ENCODE peak calls at places on chromosomes 7 and 10, in five cellular contexts. One of them, this sample, is unnamed.

GRCh38 chr7:6650521-6651011 is 13.4 kb downstream of the ZNF316 start:
- DNase-seq in GM23338: no peak
- DNase-seq in WTC11: no peak
- DNase-seq in H1: no peak
- DNase-seq in GM12878: no peak
- DNase-seq in this sample: no peak

GRCh38 chr10:80472234-80473095 is 18.4 kb downstream of the TSPAN14 start:
- DNase-seq in GM23338: no peak
- DNase-seq in WTC11: no peak
- DNase-seq in H1: no peak
- DNase-seq in GM12878: peak; percentile 92
- DNase-seq in this sample: no peak

GRCh38 chr10:98019784-98020183 is 10.6 kb downstream of the CRTAC1 start:
- DNase-seq in GM23338: no peak
- DNase-seq in WTC11: no peak
- DNase-seq in H1: no peak
- DNase-seq in GM12878: no peak
- DNase-seq in this sample: no peak

GRCh38 chr7:83652481-83652880 is 3.5 kb upstream of the SEMA3E start:
- DNase-seq in GM23338: no peak
- DNase-seq in WTC11: no peak
- DNase-seq in H1: no peak
- DNase-seq in GM12878: no peak
- DNase-seq in this sample: no peak

GRCh38 chr7:106260136-106260561 is 24.6 kb downstream of the NAMPT start:
- DNase-seq in GM23338: no peak
- DNase-seq in WTC11: no peak
- DNase-seq in H1: no peak
- DNase-seq in GM12878: no peak
- DNase-seq in this sample: no peak

GRCh38 chr10:129849452-129849750 is 114.7 kb downstream of the EBF3 start:
- DNase-seq in GM23338: no peak
- DNase-seq in WTC11: no peak
- DNase-seq in H1: no peak
- DNase-seq in GM12878: no peak
- DNase-seq in this sample: no peak

GRCh38 chr10:32972929-32973328 is 14.9 kb upstream of the ITGB1 start:
- DNase-seq in GM23338: no peak
- DNase-seq in WTC11: no peak
- DNase-seq in H1: no peak
- DNase-seq in GM12878: no peak
- DNase-seq in this sample: no peak

GRCh38 chr10:49272251-49273081 is 26.5 kb upstream of the C10orf71 start:
- DNase-seq in GM23338: no peak
- DNase-seq in WTC11: no peak
- DNase-seq in H1: peak; percentile 30
- DNase-seq in GM12878: no peak
- DNase-seq in this sample: no peak

GRCh38 chr7:36723951-36724664 is at the start of gene AOAH:
- DNase-seq in GM23338: no peak
- DNase-seq in WTC11: no peak
- DNase-seq in H1: no peak
- DNase-seq in GM12878: no peak
- DNase-seq in this sample: no peak

GRCh38 chr10:86699541-86699940 is 31.2 kb downstream of the LDB3 start:
- DNase-seq in GM23338: no peak
- DNase-seq in WTC11: no peak
- DNase-seq in H1: no peak
- DNase-seq in GM12878: no peak
- DNase-seq in this sample: no peak

GRCh38 chr10:72186633-72187330 is 29.0 kb upstream of the ANAPC16 start:
- DNase-seq in GM23338: no peak
- DNase-seq in WTC11: no peak
- DNase-seq in H1: no peak
- DNase-seq in GM12878: no peak
- DNase-seq in this sample: no peak

GRCh38 chr7:103124429-103124979 is 24.4 kb downstream of the NAPEPLD start:
- DNase-seq in GM23338: no peak
- DNase-seq in WTC11: no peak
- DNase-seq in H1: no peak
- DNase-seq in GM12878: no peak
- DNase-seq in this sample: no peak

GRCh38 chr7:41731486-41732278 is 28.8 kb upstream of the INHBA start:
- DNase-seq in GM23338: no peak
- DNase-seq in WTC11: no peak
- DNase-seq in H1: no peak
- DNase-seq in GM12878: peak; percentile 66
- DNase-seq in this sample: no peak

DNA sequence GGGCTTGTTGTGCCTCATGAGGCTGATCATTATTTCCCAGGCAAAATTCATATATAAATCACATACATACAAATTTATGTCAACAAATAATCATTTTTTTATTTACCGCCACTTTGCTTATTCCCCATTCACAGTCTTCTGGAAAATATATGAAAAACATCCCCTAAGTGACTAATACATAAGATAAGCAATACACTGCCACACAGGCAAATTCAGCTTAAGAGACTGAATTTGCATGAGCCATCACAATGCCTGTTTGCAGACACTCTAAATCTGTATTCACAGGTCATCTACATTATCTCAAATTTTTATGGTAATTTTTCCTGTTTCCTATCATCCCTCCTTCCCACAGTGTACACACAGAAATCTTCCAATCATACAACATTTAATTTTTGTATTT is 13.2 kb downstream of the OSBPL3 start:
- DNase-seq in GM23338: no peak
- DNase-seq in WTC11: no peak
- DNase-seq in H1: no peak
- DNase-seq in GM12878: no peak
- DNase-seq in this sample: no peak
- TF ChIP-seq CREB1 in GM23338: no peak
- TF ChIP-seq CREB1 in WTC11: no peak
- TF ChIP-seq CREB1 in H1: no peak
- TF ChIP-seq CREB1 in GM12878: no peak
- TF ChIP-seq CREB1 in this sample: no peak

GRCh38 chr10:17523246-17523753 is 68.9 kb upstream of the ST8SIA6 start:
- DNase-seq in GM23338: no peak
- DNase-seq in WTC11: no peak
- DNase-seq in H1: no peak
- DNase-seq in GM12878: no peak
- DNase-seq in this sample: no peak
- TF ChIP-seq CREB1 in GM23338: no peak
- TF ChIP-seq CREB1 in WTC11: no peak
- TF ChIP-seq CREB1 in H1: no peak
- TF ChIP-seq CREB1 in GM12878: no peak
- TF ChIP-seq CREB1 in this sample: no peak

GRCh38 chr10:5953676-5954075 is 23.7 kb downstream of the IL15RA start:
- DNase-seq in GM23338: no peak
- DNase-seq in WTC11: no peak
- DNase-seq in H1: no peak
- DNase-seq in GM12878: no peak
- DNase-seq in this sample: no peak

GRCh38 chr10:5952731-5953385 is 24.5 kb downstream of the IL15RA start:
- DNase-seq in GM23338: peak; percentile 40
- DNase-seq in WTC11: no peak
- DNase-seq in H1: no peak
- DNase-seq in GM12878: no peak
- DNase-seq in this sample: no peak

GRCh38 chr10:5948999-5949759 is 28.2 kb downstream of the IL15RA start:
- DNase-seq in GM23338: peak; percentile 86
- DNase-seq in WTC11: peak; percentile 80
- DNase-seq in H1: peak; percentile 80
- DNase-seq in GM12878: no peak
- DNase-seq in this sample: peak; percentile 46

GRCh38 chr10:5951721-5952407 is 25.5 kb downstream of the IL15RA start:
- DNase-seq in GM23338: no peak
- DNase-seq in WTC11: no peak
- DNase-seq in H1: no peak
- DNase-seq in GM12878: no peak
- DNase-seq in this sample: no peak

DNA sequence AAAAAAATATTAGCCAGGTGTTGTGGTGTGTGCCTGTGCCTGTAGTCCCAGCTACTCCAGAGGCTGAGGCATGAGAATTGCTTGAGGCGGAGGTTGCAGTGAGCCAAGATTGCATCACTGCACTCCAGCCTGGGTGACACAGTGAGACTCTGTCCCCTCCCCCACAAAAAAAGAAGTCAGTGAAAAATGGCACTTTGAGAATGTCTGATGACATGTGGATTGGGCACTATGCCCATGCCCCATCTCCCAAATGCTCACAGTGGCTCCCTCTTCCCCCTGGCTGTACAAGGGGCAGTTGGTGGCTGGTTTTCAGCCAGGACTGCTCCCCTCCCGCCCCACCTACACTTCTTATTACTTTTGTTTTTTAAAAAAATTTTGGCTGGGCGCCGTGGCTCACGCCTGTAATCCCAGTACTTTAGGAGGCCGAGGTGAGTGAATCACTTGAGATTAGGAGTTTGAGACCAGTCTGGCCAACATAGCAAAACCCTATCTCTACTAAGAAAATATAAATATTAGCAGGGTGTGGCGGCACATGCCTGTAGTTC is 26.1 kb downstream of the IL15RA start:
- DNase-seq in GM23338: no peak
- DNase-seq in WTC11: no peak
- DNase-seq in H1: no peak
- DNase-seq in GM12878: no peak
- DNase-seq in this sample: no peak
- TF ChIP-seq CREB1 in GM23338: no peak
- TF ChIP-seq CREB1 in WTC11: no peak
- TF ChIP-seq CREB1 in H1: no peak
- TF ChIP-seq CREB1 in GM12878: no peak
- TF ChIP-seq CREB1 in this sample: no peak

DNA sequence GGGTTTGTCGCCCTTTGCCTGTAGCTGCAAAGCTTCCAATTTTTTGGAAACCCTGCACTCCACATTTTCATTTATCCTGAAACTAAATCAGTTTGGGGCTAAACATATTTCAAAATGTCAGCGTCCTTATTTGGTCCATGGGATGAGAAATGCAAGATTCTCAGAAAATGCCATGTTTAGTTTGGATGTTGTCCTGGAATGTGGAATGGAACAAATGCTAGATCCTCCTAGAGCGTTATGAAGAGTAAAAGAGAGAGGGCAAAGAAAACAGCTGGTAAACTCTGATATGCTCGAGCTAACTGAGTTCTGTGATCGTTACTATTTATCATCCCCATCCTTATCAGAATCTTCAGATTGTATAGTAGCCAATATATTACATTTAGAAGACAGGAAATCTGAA is 236.9 kb downstream of the KLF6 start:
- DNase-seq in GM23338: no peak
- DNase-seq in WTC11: no peak
- DNase-seq in H1: no peak
- DNase-seq in GM12878: no peak
- DNase-seq in this sample: no peak
- TF ChIP-seq CREB1 in GM23338: no peak
- TF ChIP-seq CREB1 in WTC11: no peak
- TF ChIP-seq CREB1 in H1: no peak
- TF ChIP-seq CREB1 in GM12878: no peak
- TF ChIP-seq CREB1 in this sample: no peak

DNA sequence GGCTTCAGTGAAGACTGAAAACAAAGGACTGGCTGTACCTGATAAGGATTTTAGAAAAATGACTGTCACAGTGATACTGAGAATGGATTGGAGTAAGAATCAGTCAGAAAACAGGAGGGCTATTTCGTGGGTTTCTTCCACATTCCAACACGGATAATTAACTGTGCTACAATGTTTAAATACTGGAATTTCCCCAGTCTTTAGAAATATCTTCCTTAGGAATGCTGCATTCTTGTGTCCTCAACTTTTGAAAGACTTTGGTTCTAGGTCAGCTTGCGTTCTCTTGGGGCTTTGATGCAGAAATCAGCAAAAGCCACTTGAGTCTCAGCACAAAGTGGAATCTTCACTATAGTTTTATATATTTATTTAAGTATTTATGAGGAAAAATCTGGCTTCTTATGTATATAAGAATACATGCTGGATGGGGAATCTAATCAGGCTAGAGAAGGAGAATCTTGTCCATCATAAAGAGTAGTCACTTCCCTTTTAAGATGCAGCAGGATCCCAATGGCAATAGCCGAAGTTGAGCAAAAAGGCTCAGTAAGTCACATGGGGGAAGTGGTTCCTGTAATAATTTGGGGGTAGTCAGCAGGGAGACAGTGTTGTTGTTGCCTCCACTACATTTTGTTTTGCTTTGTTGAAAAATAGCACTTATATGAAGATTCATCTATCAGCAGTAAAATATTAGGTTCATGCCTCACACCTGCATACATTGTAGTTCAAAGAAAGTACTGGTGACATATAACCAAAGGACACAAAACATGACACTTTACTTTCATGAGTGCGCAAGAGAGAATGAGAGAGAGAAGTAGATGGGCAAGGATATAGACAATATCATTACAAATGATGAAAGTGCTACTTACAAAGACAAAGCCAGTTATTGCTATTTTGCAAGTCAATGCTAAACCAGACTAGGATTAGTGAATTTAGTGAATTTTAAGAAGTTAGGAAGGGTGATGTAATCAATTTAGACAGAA is 85.9 kb downstream of the CH25H start:
- DNase-seq in GM23338: no peak
- DNase-seq in WTC11: no peak
- DNase-seq in H1: no peak
- DNase-seq in GM12878: no peak
- DNase-seq in this sample: no peak
- TF ChIP-seq CREB1 in GM23338: no peak
- TF ChIP-seq CREB1 in WTC11: no peak
- TF ChIP-seq CREB1 in H1: no peak
- TF ChIP-seq CREB1 in GM12878: no peak
- TF ChIP-seq CREB1 in this sample: no peak

DNA sequence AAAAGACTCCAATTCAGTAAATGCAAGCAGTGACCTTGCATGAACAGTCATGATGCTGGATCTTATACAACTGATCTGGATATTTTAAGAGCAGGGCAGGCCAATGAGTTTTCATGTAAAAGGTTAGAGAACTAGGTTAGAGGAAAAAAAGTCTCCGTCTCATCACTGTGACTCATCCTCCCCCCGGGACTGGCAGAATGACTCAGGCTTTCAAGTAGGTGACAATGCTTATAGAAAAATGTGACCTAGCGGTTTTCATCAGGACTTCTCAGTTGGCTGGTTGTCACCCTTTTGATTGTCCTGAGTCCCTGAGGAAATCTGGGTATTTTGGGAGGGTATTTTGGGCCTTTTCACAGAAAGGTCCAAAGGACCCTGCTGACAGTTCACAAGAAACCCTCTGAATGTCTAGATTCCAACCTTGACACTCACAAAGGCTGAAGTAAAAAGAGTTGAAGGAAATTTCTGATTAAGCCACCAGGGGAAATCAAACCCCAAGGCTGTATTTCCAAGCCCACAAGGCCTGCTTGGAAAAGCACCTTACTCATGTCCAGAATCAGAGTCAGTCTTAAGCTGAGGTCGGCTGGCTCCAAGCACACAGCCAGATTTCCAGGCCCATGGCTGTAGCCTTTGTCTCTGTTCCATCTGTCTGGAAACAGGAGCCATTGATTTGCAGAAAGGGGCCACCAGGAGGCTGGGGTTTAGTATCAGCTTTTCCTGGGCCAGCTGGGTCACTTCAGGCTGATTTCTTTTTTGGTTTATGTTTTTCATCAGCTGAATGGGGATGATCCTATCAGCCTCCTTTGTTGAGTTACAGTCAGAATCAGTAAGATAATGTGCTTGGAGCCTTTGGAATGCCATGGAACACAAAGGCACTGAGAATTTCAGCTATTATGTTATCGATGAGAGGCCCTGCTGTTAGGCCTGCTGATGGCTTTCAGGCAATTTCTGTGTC is 226.4 kb upstream of the HABP2 start:
- DNase-seq in GM23338: peak; percentile 43
- DNase-seq in WTC11: peak; percentile 17
- DNase-seq in H1: no peak
- DNase-seq in GM12878: peak; percentile 42
- DNase-seq in this sample: peak; percentile 29
- TF ChIP-seq CREB1 in GM23338: no peak
- TF ChIP-seq CREB1 in WTC11: no peak
- TF ChIP-seq CREB1 in H1: no peak
- TF ChIP-seq CREB1 in GM12878: no peak
- TF ChIP-seq CREB1 in this sample: no peak

This sample was measured in HepG2.